ENCODE peak calls at places on chromosomes 7 and 10, in ten cellular contexts. M is body of pancreas, O is right lobe of liver, S is NB4, X is IMR-90, Z is endothelial cell of umbilical vein, F is gastrocnemius medialis, W is esophagus muscularis mucosa, P is testis, H is tibial nerve. V is an unnamed sample.

GRCh38 chr10:66350622-66351399 is 575.0 kb upstream of the LRRTM3 start:
- DNase-seq in X (no peak), F (no peak), P (no peak), H (no peak), W (no peak), S (no peak), Z (no peak), O (no peak), M (no peak), V (no peak)

GRCh38 chr10:21843645-21844044 is 159.9 kb downstream of the DNAJC1 start:
- DNase-seq in X (no peak), P (no peak), W (no peak), H (no peak), F (no peak), Z (no peak), O (no peak), M (no peak), S (no peak), V (no peak)

GRCh38 chr7:20787658-20788057 is 972 bp upstream of the SP8 start:
- DNase-seq in F (no peak), S (no peak), M (no peak), Z (no peak), X (no peak), P (no peak), O (no peak), W (no peak), H (no peak), V (no peak)

GRCh38 chr7:94615641-94616040 is 40.3 kb downstream of the SGCE start:
- DNase-seq in W (no peak), P (no peak), F (no peak), H (no peak), Z (no peak), O (no peak), X (no peak), M (no peak), S (no peak), V (no peak)

GRCh38 chr10:21364196-21365114 is 161.0 kb downstream of the SKIDA1 start:
- DNase-seq in W (no peak), H (no peak), F (no peak), O (peak), Z (peak), S (no peak), M (no peak), P (peak), X (peak), V (no peak)

GRCh38 chr7:39510738-39511372 is 55.3 kb upstream of the YAE1 start:
- DNase-seq in Z (no peak), O (no peak), M (no peak), F (no peak), X (peak), H (no peak), P (no peak), W (peak), S (peak), V (peak)

GRCh38 chr10:6064119-6064518 is 2.0 kb upstream of the IL2RA start:
- DNase-seq in H (no peak), P (no peak), F (no peak), O (peak), Z (no peak), W (no peak), M (no peak), X (no peak), S (no peak), V (no peak)

GRCh38 chr10:88932539-88933256 is 19.9 kb downstream of the ACTA2 start:
- DNase-seq in P (peak), F (peak), H (no peak), W (no peak), S (peak), M (peak), O (no peak), Z (peak), X (peak), V (peak)

DNA sequence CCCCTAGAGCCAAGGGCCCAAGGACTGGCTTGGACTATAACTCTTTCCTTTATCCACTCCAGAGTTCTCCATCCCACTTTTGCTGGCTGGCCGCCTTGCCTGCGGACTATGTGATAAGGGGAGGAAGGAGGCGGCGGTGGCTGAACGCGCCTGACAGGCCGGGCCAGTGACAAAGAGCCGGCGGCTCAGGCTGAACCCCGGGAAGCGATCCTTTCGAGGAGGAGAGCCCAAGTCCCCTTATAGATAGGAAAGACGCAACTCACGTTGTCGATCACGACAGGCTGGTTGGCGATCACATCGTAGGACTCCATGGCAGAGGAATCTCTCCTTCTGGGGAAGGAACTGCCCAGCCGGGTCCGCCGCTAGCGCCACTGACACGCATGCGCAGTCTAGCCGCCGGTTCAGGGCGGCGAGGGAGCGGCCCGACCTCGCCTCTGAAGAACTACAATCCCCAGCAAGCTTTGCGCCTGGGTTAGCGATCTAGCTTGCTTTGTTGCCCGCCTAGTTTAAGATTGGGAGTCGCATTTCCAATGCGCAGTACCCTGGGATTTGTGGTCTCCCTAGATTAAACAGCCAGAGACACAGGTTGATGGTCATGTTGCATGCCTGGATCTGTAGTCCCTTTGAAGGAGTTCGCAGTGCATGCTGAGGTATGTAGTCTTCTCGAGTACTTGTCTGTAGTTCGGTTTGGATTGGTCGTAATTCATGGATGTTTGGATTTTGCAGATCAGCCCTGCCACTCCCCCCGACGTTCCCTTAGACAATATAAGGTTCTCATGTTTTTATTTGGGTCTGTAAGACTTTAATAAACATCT is at the start of gene ACTR1A:
- DNase-seq in F (peak), S (peak), Z (peak), O (peak), M (peak), W (peak), H (peak), X (peak), P (peak), V (peak)
- TF ChIP-seq POLR2A in F (peak), S (peak), Z (no peak), O (peak), M (peak), W (peak), H (peak), X (peak), P (peak), V (peak)

GRCh38 chr7:19708397-19709248 is at the start of gene POLR1F:
- DNase-seq in P (peak), H (peak), F (peak), Z (peak), S (peak), X (peak), W (peak), M (peak), O (peak), V (peak)
- TF ChIP-seq POLR2A in P (peak), H (peak), F (peak), Z (peak), S (peak), X (peak), W (peak), M (peak), O (peak), V (peak)

DNA sequence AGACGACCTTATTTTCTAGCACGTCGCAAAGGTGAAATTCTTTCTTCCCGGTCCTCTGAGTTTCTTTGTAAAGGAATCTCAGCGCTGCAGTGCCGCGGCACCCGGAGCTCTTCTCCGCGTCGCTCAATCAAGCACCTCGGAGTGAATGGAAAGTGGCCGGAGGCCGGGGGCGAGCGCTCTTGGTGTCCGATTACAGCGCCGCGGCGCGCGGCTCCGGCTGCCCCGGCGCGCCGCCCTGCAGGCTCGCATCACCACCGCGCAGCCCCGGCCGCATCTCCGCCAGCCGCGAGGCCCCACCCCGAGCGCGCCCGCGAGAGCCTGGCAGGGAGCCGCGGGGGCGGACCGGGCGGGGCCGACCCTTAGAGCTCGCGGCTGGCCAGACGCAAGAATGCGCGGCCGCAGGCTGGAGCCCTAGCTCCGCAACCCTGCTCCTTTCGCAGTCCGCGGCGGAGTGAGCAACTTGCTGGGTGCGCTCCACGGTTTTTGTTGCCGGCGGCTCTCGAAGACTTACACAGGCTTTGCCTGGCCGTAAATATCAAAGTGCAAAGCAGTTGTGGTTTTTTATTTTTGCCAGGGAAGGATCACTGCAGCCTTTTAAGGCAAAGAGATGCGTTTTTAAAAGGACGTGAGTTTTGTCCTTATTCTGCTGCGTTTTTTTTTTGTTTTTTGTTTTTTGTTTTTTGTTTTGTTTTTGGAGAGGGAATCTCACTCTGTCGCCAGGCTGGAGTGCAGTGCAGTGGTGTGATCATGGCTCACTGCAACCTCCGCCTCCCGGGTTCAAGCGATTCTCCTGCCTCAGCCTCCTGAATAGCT is at the start of gene SEMA3C:
- DNase-seq in S (peak), X (peak), W (peak), H (peak), F (peak), M (peak), P (peak), Z (peak), O (peak), V (peak)
- TF ChIP-seq POLR2A in S (no peak), X (peak), W (peak), H (no peak), F (peak), M (peak), P (no peak), Z (no peak), O (peak), V (no peak)

GRCh38 chr7:65872776-65873581 is at the start of gene VKORC1L1:
- DNase-seq in S (peak), M (peak), X (peak), H (peak), F (peak), O (peak), P (peak), Z (peak), W (peak), V (peak)
- TF ChIP-seq POLR2A in S (peak), M (peak), X (peak), H (no peak), F (peak), O (peak), P (no peak), Z (no peak), W (no peak), V (no peak)

GRCh38 chr10:95758351-95759025 is 2.5 kb downstream of the ENTPD1 start:
- DNase-seq in Z (peak), P (no peak), S (peak), F (no peak), M (no peak), O (no peak), H (no peak), W (no peak), X (peak), V (no peak)
- TF ChIP-seq POLR2A in Z (no peak), P (no peak), S (no peak), F (no peak), M (no peak), O (no peak), H (no peak), W (no peak), X (no peak), V (no peak)

DNA sequence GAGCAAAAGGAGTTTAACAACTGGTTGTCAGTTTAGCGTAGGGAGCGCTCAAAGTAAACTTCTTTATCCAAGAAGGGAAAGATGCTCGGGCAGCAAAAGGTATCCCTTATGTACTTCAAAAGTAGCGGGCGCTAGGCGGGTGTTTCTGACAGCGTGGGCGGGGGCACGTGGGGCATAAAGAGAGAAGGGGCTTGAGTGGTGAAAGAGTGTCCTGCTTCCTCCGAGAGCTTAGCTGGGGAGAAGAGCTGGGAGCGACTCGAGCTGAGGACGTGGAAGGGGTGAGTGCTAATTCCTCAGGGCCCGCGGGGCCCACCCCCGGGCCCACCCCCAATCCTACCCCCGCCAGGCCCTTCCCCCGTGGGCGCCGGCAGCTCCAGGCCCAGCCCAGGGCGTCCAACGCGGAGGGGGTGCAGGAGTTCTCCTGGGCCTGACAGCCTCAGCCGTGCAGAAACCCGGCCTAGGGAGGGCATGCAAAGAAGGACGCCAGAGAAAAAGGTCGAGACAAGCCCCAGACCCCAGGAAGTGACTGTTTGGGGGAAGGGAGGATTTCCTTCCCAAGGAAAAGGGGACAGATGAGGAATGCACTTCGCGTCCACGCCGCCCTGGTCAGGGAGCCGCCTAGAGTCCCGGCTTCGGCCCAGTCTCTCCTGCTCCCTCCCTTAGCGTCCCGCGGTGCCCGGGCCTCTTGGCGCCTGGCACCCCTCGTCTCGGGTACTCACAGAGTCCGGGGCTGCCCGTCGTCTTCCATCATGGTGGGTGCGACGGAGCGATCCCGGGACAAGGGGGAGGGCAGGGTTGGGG is 849 bp downstream of the TIAL1 start:
- DNase-seq in P (peak), O (peak), F (peak), X (peak), Z (peak), M (peak), S (peak), W (no peak), H (no peak), V (peak)
- TF ChIP-seq POLR2A in P (no peak), O (no peak), F (peak), X (peak), Z (no peak), M (no peak), S (no peak), W (no peak), H (no peak), V (no peak)

GRCh38 chr7:24755096-24755495 is 2.2 kb downstream of the GSDME start:
- DNase-seq in H (no peak), P (no peak), W (no peak), Z (no peak), F (no peak), S (no peak), M (no peak), X (no peak), O (no peak), V (no peak)
- TF ChIP-seq POLR2A in H (no peak), P (no peak), W (no peak), Z (no peak), F (no peak), S (no peak), M (no peak), X (no peak), O (no peak), V (no peak)